ENCODE peak calls at places on chromosome 5, in eight cellular contexts. One of them, this sample, is unnamed.

GRCh38 chr5:38734353-38734752 is 111.5 kb upstream of the OSMR start:
- DNase-seq in AG08395: no peak
- DNase-seq in mesothelial cell of epicardium: no peak
- DNase-seq in gastrocnemius medialis: no peak
- DNase-seq in stimulated activated CD4-positive, alpha-beta T cell treated with anti-CD3 and anti-CD28 coated beads, Interleukin-1b, Interleukin-23, amount 100 ng/mL, for 48 hours: no peak
- DNase-seq in fibroblast of the aortic adventitia: no peak
- DNase-seq in astrocyte: no peak
- DNase-seq in colonic mucosa: no peak
- DNase-seq in this sample: no peak

GRCh38 chr5:39732166-39732565 is 307.4 kb upstream of the DAB2 start:
- DNase-seq in fibroblast of the aortic adventitia: no peak
- DNase-seq in stimulated activated CD4-positive, alpha-beta T cell treated with anti-CD3 and anti-CD28 coated beads, Interleukin-1b, Interleukin-23, amount 100 ng/mL, for 48 hours: no peak
- DNase-seq in mesothelial cell of epicardium: no peak
- DNase-seq in colonic mucosa: no peak
- DNase-seq in AG08395: no peak
- DNase-seq in gastrocnemius medialis: no peak
- DNase-seq in astrocyte: no peak
- DNase-seq in this sample: no peak

GRCh38 chr5:68033029-68033428 is 182.5 kb upstream of the PIK3R1 start:
- DNase-seq in AG08395: no peak
- DNase-seq in astrocyte: no peak
- DNase-seq in mesothelial cell of epicardium: no peak
- DNase-seq in fibroblast of the aortic adventitia: no peak
- DNase-seq in stimulated activated CD4-positive, alpha-beta T cell treated with anti-CD3 and anti-CD28 coated beads, Interleukin-1b, Interleukin-23, amount 100 ng/mL, for 48 hours: no peak
- DNase-seq in gastrocnemius medialis: no peak
- DNase-seq in colonic mucosa: no peak
- DNase-seq in this sample: no peak

GRCh38 chr5:77719666-77720363 is 56.3 kb downstream of the TBCA start:
- DNase-seq in fibroblast of the aortic adventitia: no peak
- DNase-seq in mesothelial cell of epicardium: no peak
- DNase-seq in colonic mucosa: no peak
- DNase-seq in AG08395: no peak
- DNase-seq in gastrocnemius medialis: no peak
- DNase-seq in stimulated activated CD4-positive, alpha-beta T cell treated with anti-CD3 and anti-CD28 coated beads, Interleukin-1b, Interleukin-23, amount 100 ng/mL, for 48 hours: no peak
- DNase-seq in astrocyte: no peak
- DNase-seq in this sample: no peak

GRCh38 chr5:151062405-151063135 is 18.3 kb downstream of the TNIP1 start:
- DNase-seq in stimulated activated CD4-positive, alpha-beta T cell treated with anti-CD3 and anti-CD28 coated beads, Interleukin-1b, Interleukin-23, amount 100 ng/mL, for 48 hours: no peak
- DNase-seq in fibroblast of the aortic adventitia: no peak
- DNase-seq in mesothelial cell of epicardium: no peak
- DNase-seq in gastrocnemius medialis: no peak
- DNase-seq in colonic mucosa: no peak
- DNase-seq in astrocyte: no peak
- DNase-seq in AG08395: no peak
- DNase-seq in this sample: no peak

GRCh38 chr5:176381423-176381822 is 7.0 kb downstream of the NOP16 start:
- DNase-seq in astrocyte: no peak
- DNase-seq in fibroblast of the aortic adventitia: peak
- DNase-seq in colonic mucosa: no peak
- DNase-seq in mesothelial cell of epicardium: no peak
- DNase-seq in stimulated activated CD4-positive, alpha-beta T cell treated with anti-CD3 and anti-CD28 coated beads, Interleukin-1b, Interleukin-23, amount 100 ng/mL, for 48 hours: no peak
- DNase-seq in gastrocnemius medialis: peak
- DNase-seq in AG08395: no peak
- DNase-seq in this sample: no peak

GRCh38 chr5:39648539-39649200 is 223.9 kb upstream of the DAB2 start:
- DNase-seq in gastrocnemius medialis: no peak
- DNase-seq in mesothelial cell of epicardium: no peak
- DNase-seq in astrocyte: peak
- DNase-seq in AG08395: no peak
- DNase-seq in fibroblast of the aortic adventitia: peak
- DNase-seq in colonic mucosa: peak
- DNase-seq in stimulated activated CD4-positive, alpha-beta T cell treated with anti-CD3 and anti-CD28 coated beads, Interleukin-1b, Interleukin-23, amount 100 ng/mL, for 48 hours: no peak
- DNase-seq in this sample: no peak

GRCh38 chr5:51829691-51830090 is 446.4 kb downstream of the ISL1 start:
- DNase-seq in gastrocnemius medialis: no peak
- DNase-seq in colonic mucosa: no peak
- DNase-seq in astrocyte: no peak
- DNase-seq in fibroblast of the aortic adventitia: no peak
- DNase-seq in mesothelial cell of epicardium: no peak
- DNase-seq in stimulated activated CD4-positive, alpha-beta T cell treated with anti-CD3 and anti-CD28 coated beads, Interleukin-1b, Interleukin-23, amount 100 ng/mL, for 48 hours: no peak
- DNase-seq in AG08395: no peak
- DNase-seq in this sample: no peak

GRCh38 chr5:127988149-127988755 is 95.3 kb upstream of the SLC12A2 start:
- DNase-seq in colonic mucosa: no peak
- DNase-seq in astrocyte: peak
- DNase-seq in mesothelial cell of epicardium: no peak
- DNase-seq in AG08395: peak
- DNase-seq in stimulated activated CD4-positive, alpha-beta T cell treated with anti-CD3 and anti-CD28 coated beads, Interleukin-1b, Interleukin-23, amount 100 ng/mL, for 48 hours: no peak
- DNase-seq in fibroblast of the aortic adventitia: peak
- DNase-seq in gastrocnemius medialis: no peak
- DNase-seq in this sample: peak

GRCh38 chr5:72166070-72166979 is 59.0 kb downstream of the MAP1B start:
- DNase-seq in fibroblast of the aortic adventitia: peak
- DNase-seq in colonic mucosa: no peak
- DNase-seq in stimulated activated CD4-positive, alpha-beta T cell treated with anti-CD3 and anti-CD28 coated beads, Interleukin-1b, Interleukin-23, amount 100 ng/mL, for 48 hours: no peak
- DNase-seq in astrocyte: peak
- DNase-seq in mesothelial cell of epicardium: peak
- DNase-seq in AG08395: peak
- DNase-seq in gastrocnemius medialis: no peak
- DNase-seq in this sample: peak

GRCh38 chr5:172545291-172545761 is 91.0 kb upstream of the SH3PXD2B start:
- DNase-seq in colonic mucosa: no peak
- DNase-seq in astrocyte: no peak
- DNase-seq in AG08395: no peak
- DNase-seq in stimulated activated CD4-positive, alpha-beta T cell treated with anti-CD3 and anti-CD28 coated beads, Interleukin-1b, Interleukin-23, amount 100 ng/mL, for 48 hours: no peak
- DNase-seq in mesothelial cell of epicardium: no peak
- DNase-seq in gastrocnemius medialis: no peak
- DNase-seq in fibroblast of the aortic adventitia: no peak
- DNase-seq in this sample: no peak

GRCh38 chr5:151448038-151448985 is 909 bp downstream of the SLC36A1 start:
- DNase-seq in gastrocnemius medialis: no peak
- DNase-seq in fibroblast of the aortic adventitia: peak
- DNase-seq in colonic mucosa: peak
- DNase-seq in stimulated activated CD4-positive, alpha-beta T cell treated with anti-CD3 and anti-CD28 coated beads, Interleukin-1b, Interleukin-23, amount 100 ng/mL, for 48 hours: peak
- DNase-seq in AG08395: no peak
- DNase-seq in mesothelial cell of epicardium: peak
- DNase-seq in astrocyte: no peak
- DNase-seq in this sample: no peak